ENCODE peak calls at places on chromosomes 3 and 15, in ten cellular contexts. Q, V, G, L, M, O, B, E, A and Y are unnamed samples.

GRCh38 chr3:64123931-64124330 is 100.6 kb upstream of the PSMD6 start:
- DNase-seq in Q (no peak), V (no peak), B (no peak), A (no peak), L (no peak), M (no peak), E (no peak), G (no peak), O (no peak), Y (no peak)

GRCh38 chr3:135736740-135737139 is 228.8 kb upstream of the PPP2R3A start:
- DNase-seq in M (no peak), V (no peak), E (peak), Q (peak), G (peak), O (peak), L (no peak), A (no peak), B (no peak), Y (peak)

GRCh38 chr3:33277193-33277882 is at the start of gene FBXL2:
- DNase-seq in E (peak), B (no peak), L (no peak), V (peak), A (peak), M (peak), O (peak), G (peak), Q (peak), Y (peak)

GRCh38 chr3:147582642-147583041 is 173.5 kb downstream of the ZIC1 start:
- DNase-seq in A (no peak), V (no peak), B (no peak), M (no peak), E (no peak), L (no peak), G (no peak), Q (no peak), O (no peak), Y (no peak)

GRCh38 chr3:33364531-33365128 is 75.6 kb downstream of the UBP1 start:
- DNase-seq in V (no peak), A (no peak), M (no peak), L (no peak), Q (no peak), B (no peak), G (no peak), E (no peak), O (peak), Y (no peak)

GRCh38 chr15:80154336-80154735 is 1.5 kb downstream of the FAH start:
- DNase-seq in V (no peak), L (no peak), E (no peak), M (no peak), O (no peak), A (no peak), Q (peak), B (no peak), G (no peak), Y (no peak)

GRCh38 chr3:71130516-71131384 is 452.8 kb downstream of the FOXP1 start:
- DNase-seq in B (peak), O (peak), L (peak), V (peak), Q (peak), G (peak), E (peak), M (peak), A (peak), Y (peak)

GRCh38 chr15:31239409-31239808 is 87.2 kb upstream of the KLF13 start:
- DNase-seq in V (no peak), M (no peak), L (no peak), Q (no peak), A (no peak), G (no peak), B (no peak), O (no peak), E (no peak), Y (no peak)

GRCh38 chr3:195546130-195546560 is 3.0 kb upstream of the PPP1R2 start:
- DNase-seq in O (peak), G (no peak), A (no peak), L (no peak), E (no peak), V (peak), Q (no peak), B (peak), M (no peak), Y (peak)

GRCh38 chr15:39211108-39211979 is 369.5 kb upstream of the THBS1 start:
- DNase-seq in M (no peak), G (no peak), A (no peak), V (no peak), L (no peak), Q (no peak), E (no peak), O (no peak), B (no peak), Y (no peak)

GRCh38 chr15:49468440-49468839 is 45.4 kb downstream of the FGF7 start:
- DNase-seq in B (no peak), E (no peak), O (peak), G (no peak), M (no peak), Q (no peak), L (no peak), V (no peak), A (no peak), Y (no peak)